ENCODE peak calls at places on chromosomes 12 and 14, in nine cellular contexts. I, Y, B, X, E, S, Q, W and G are unnamed samples. For H3K9me3, the result is how much of the 10 kb centered on the place peaks cover.

GRCh38 chr14:76762617-76763361 is 1.5 kb downstream of the VASH1 start:
- DNase-seq in I (no peak), Y (no peak), B (no peak), X (peak), E (no peak), S (no peak), Q (no peak), W (peak), G (no peak)

GRCh38 chr14:88380405-88380804 is 5.1 kb upstream of the SPATA7 start:
- DNase-seq in I (peak), Y (no peak), B (no peak), X (no peak), E (no peak), S (no peak), Q (no peak), W (no peak), G (peak)

GRCh38 chr14:50333010-50333409 is 20.9 kb downstream of the DMAC2L start:
- DNase-seq in I (peak), Y (peak), B (peak), X (peak), E (no peak), S (no peak), Q (no peak), W (no peak), G (no peak)

GRCh38 chr12:110794623-110795280 is 52.0 kb upstream of the CCDC63 start:
- DNase-seq in I (no peak), Y (peak), B (peak), X (peak), E (peak), S (no peak), Q (no peak), W (peak), G (peak)

GRCh38 chr12:2169489-2169888 is 116.7 kb downstream of the CACNA1C start:
- DNase-seq in I (no peak), Y (no peak), B (no peak), X (no peak), E (no peak), S (no peak), Q (no peak), W (no peak), G (no peak)

GRCh38 chr12:118377891-118378470 is 1.6 kb downstream of the SUDS3 start:
- DNase-seq in I (peak), Y (peak), B (peak), X (peak), E (peak), S (peak), Q (peak), W (peak), G (peak)

GRCh38 chr14:52015411-52016030 is 26.2 kb downstream of the RTRAF start:
- DNase-seq in I (peak), Y (peak), B (no peak), X (peak), E (no peak), S (no peak), Q (peak), W (no peak), G (peak)

GRCh38 chr12:109052415-109053323 is at the start of gene USP30:
- DNase-seq in I (peak), Y (peak), B (peak), X (peak), E (peak), S (peak), Q (peak), W (peak), G (peak)

GRCh38 chr12:12333980-12334709 is 15.9 kb downstream of the MANSC1 start:
- DNase-seq in I (peak), Y (peak), B (peak), X (peak), E (peak), S (peak), Q (peak), W (peak), G (peak)

GRCh38 chr14:67514650-67515385 is 18.3 kb upstream of the PLEKHH1 start:
- DNase-seq in I (peak), Y (peak), B (peak), X (peak), E (peak), S (peak), Q (peak), W (peak), G (peak)

GRCh38 chr14:54782803-54783659 is 119.6 kb downstream of the GCH1 start:
- DNase-seq in I (no peak), Y (no peak), B (no peak), X (no peak), E (no peak), S (peak), Q (peak), W (no peak), G (no peak)

GRCh38 chr14:58947156-58947555 is 241.3 kb upstream of the DAAM1 start:
- DNase-seq in I (no peak), Y (no peak), B (no peak), X (no peak), E (no peak), S (no peak), Q (no peak), W (no peak), G (no peak)

GRCh38 chr12:102964872-102965271 is 7.4 kb downstream of the ASCL1 start:
- DNase-seq in I (no peak), Y (no peak), B (no peak), X (no peak), E (no peak), S (peak), Q (peak), W (peak), G (peak)

GRCh38 chr12:128727461-128727860 is 96.3 kb downstream of the SLC15A4 start:
- DNase-seq in I (no peak), Y (no peak), B (no peak), X (no peak), E (no peak), S (no peak), Q (no peak), W (no peak), G (no peak)

GRCh38 chr12:94074970-94075695 is 73.2 kb upstream of the PLXNC1 start:
- DNase-seq in I (peak), Y (peak), B (peak), X (peak), E (peak), S (peak), Q (peak), W (peak), G (peak)

GRCh38 chr12:49885118-49885517 is 18.6 kb downstream of the FAIM2 start:
- DNase-seq in I (no peak), Y (no peak), B (no peak), X (no peak), E (no peak), S (peak), Q (peak), W (no peak), G (no peak)

GRCh38 chr14:59455411-59455810 is 9.8 kb downstream of the GPR135 start:
- DNase-seq in I (peak), Y (no peak), B (no peak), X (no peak), E (no peak), S (no peak), Q (no peak), W (no peak), G (peak)

GRCh38 chr14:71701990-71702389 is 230.2 kb upstream of the RGS6 start:
- DNase-seq in I (peak), Y (no peak), B (peak), X (no peak), E (no peak), S (no peak), Q (no peak), W (no peak), G (no peak)
- H3K27ac ChIP-seq in I (peak), Y (no peak), B (no peak), X (no peak), E (no peak), S (no peak), Q (no peak), W (no peak), G (no peak)

DNA sequence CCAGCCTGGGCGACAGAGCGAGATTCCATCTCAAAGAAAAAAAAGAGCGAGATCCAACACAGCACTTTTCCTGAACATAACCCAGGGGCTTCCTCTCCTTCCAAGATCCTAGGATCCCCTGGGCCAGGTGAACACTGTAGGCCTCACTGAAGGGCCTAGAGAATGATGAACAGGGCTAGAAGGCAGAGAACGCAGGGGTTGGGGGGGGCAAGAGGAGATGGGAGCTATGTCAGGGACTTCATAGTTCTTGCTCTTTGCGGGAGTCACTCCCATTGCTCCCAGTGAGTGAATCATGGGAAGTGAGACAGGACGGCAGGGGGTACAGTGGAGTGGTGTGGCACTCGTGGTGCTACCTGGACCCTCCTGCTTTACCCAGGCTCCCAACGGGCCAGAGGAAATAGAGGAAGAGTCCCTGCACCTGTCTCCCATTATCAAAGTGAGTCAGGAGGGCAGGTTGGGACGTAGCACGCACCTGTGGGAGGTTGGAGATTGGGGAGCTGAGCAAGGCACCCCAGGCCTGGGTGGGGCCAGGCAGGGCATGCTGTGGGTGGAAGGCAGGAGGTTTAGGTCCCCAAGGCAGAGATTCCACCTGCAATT is 1.3 kb upstream of the KRT8 start:
- DNase-seq in I (no peak), Y (no peak), B (no peak), X (no peak), E (no peak), S (no peak), Q (no peak), W (peak), G (no peak)
- H3K4me3 ChIP-seq in I (no peak), Y (no peak), B (no peak), X (no peak), E (no peak), S (no peak), Q (no peak), W (no peak), G (no peak)

GRCh38 chr12:104226672-104227071 is 11.1 kb downstream of the TXNRD1 start:
- DNase-seq in I (peak), Y (no peak), B (no peak), X (no peak), E (no peak), S (no peak), Q (no peak), W (no peak), G (no peak)
- H3K9me3 ChIP-seq in I (under half), Y (under half), B (under half), X (under half), E (under half), S (under half), Q (under half), W (under half), G (under half)

DNA sequence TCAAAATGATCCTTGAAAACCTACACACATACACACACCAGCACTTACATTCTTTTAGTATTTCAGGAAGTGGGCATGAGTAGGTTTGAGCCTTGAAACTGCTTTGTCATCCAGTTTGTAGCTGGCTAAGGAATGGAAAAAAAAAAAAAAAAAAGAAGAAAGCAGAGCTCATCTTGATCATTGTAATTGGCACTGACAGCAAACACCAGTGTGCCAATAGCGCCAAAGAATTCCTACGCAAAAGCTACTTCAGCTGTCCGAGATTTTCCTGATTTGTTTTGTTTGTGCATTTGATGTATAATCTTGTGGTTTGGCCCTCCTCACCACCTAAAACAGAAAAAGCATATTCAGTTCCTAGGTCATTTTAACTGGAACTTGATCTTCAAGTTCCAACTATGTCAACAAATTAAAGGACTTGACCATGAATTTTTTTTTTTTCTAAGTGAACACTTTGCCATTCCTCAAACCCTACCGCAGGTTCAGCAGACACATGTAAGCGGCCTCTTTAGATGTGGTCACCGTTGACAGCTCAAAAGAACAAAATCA is 57.3 kb downstream of the FLRT2 start:
- DNase-seq in I (peak), Y (no peak), B (peak), X (no peak), E (no peak), S (no peak), Q (no peak), W (no peak), G (no peak)
- H3K27ac ChIP-seq in I (no peak), Y (no peak), B (peak), X (no peak), E (no peak), S (no peak), Q (no peak), W (no peak), G (peak)

GRCh38 chr12:107581616-107582015 is 104.0 kb upstream of the PWP1 start:
- DNase-seq in I (no peak), Y (no peak), B (no peak), X (no peak), E (no peak), S (no peak), Q (no peak), W (no peak), G (no peak)
- H3K4me3 ChIP-seq in I (no peak), Y (peak), B (no peak), X (no peak), E (peak), S (no peak), Q (peak), W (no peak), G (peak)

GRCh38 chr12:69304284-69304683 is 43.9 kb upstream of the LYZ start:
- DNase-seq in I (no peak), Y (no peak), B (no peak), X (no peak), E (no peak), S (no peak), Q (no peak), W (no peak), G (no peak)
- H3K9me3 ChIP-seq in I (under half), Y (under half), B (under half), X (under half), E (under half), S (under half), Q (under half), W (under half), G (under half)

GRCh38 chr14:89842852-89843251 is 111.7 kb downstream of the EFCAB11 start:
- DNase-seq in I (no peak), Y (no peak), B (no peak), X (no peak), E (no peak), S (no peak), Q (no peak), W (peak), G (no peak)
- H3K27ac ChIP-seq in I (peak), Y (no peak), B (no peak), X (no peak), E (no peak), S (no peak), Q (no peak), W (no peak), G (no peak)

GRCh38 chr12:120214626-120215356 is 13.9 kb upstream of the RPLP0 start:
- DNase-seq in I (no peak), Y (no peak), B (no peak), X (no peak), E (no peak), S (no peak), Q (no peak), W (no peak), G (no peak)
- H3K4me3 ChIP-seq in I (no peak), Y (no peak), B (no peak), X (no peak), E (no peak), S (no peak), Q (no peak), W (no peak), G (no peak)

DNA sequence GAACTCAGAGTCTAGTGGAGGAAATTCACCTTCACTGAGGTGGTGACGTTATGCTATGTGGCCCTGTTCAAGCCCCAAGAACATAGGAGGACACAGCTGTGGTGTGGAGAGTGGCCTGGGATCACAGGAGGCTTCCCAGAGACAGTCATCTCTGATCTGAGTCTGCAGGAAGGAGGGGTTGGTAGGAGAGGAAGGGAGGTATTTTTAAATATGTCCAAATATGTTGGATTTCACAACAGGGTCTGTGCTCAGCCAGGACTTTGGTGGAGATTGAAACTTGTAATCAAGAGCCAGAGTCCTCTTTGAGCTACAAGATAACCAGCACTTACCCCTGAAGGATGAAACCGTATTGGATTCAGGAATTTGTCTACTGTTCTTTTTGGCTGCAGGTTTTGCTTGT is 26.4 kb upstream of the MED13L start:
- DNase-seq in I (peak), Y (no peak), B (no peak), X (no peak), E (no peak), S (no peak), Q (no peak), W (no peak), G (no peak)
- H3K9me3 ChIP-seq in I (under half), Y (under half), B (under half), X (under half), E (under half), S (under half), Q (under half), W (under half), G (under half)

DNA sequence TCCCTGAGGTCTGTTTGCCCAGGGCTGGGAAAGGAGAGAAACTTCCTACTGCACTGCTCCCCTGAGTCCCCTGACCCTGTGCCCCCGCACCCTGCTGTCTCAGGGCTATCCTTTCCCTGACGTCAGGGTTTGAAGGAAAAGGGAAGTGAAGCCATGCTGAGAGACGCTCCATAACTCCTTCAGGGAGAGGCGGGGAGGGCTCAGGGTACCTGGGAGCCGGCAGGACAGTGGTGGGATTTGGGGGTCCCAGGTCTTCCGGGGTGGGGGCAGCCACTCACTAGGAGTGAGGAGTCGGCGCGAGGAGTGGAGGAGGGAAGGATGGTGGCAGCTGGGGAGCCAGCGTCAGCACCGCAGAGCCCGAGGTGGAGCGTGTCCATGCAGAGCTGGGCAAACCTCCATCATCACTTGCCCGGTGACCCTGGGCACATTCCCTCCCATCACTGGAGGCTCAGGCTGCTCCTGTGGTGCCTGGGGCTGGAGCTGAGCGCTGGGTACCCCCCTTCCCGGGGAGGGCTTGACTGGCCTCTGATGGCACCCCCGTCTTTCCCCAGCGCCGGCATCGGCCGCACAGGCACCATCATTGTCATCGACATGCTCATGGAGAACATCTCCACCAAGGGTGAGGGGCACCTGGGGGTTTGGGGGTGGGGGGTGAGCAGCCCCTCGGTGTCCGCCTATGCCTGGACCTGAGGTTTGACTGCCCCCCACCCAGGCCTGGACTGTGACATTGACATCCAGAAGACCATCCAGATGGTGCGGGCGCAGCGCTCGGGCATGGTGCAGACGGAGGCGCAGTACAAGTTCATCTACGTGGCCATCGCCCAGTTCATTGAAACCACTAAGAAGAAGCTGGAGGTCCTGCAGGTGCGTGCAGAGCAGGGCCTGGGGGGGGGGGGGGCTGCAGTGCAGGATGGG is 8.5 kb downstream of the PTPN6 start:
- DNase-seq in I (no peak), Y (no peak), B (no peak), X (peak), E (no peak), S (peak), Q (no peak), W (peak), G (no peak)
- H3K27ac ChIP-seq in I (no peak), Y (peak), B (no peak), X (peak), E (peak), S (peak), Q (no peak), W (peak), G (peak)